ENCODE peak calls at places on chromosomes 6 and 20, in six cellular contexts. One of them, this sample, is unnamed.

GRCh38 chr20:48680650-48681049 is 147.1 kb downstream of the PREX1 start:
- DNase-seq in small intestine: no peak
- DNase-seq in AG04450: no peak
- DNase-seq in cardiac fibroblast: no peak
- DNase-seq in hepatocyte: no peak
- DNase-seq in foreskin fibroblast: no peak
- DNase-seq in this sample: no peak

GRCh38 chr6:150238294-150238693 is 95.5 kb downstream of the PPP1R14C start:
- DNase-seq in small intestine: peak
- DNase-seq in AG04450: no peak
- DNase-seq in cardiac fibroblast: peak
- DNase-seq in hepatocyte: no peak
- DNase-seq in foreskin fibroblast: peak
- DNase-seq in this sample: peak

GRCh38 chr6:17043148-17043522 is 58.7 kb upstream of the STMND1 start:
- DNase-seq in small intestine: no peak
- DNase-seq in AG04450: no peak
- DNase-seq in cardiac fibroblast: no peak
- DNase-seq in hepatocyte: no peak
- DNase-seq in foreskin fibroblast: no peak
- DNase-seq in this sample: no peak

GRCh38 chr6:87705070-87705691 is 3.1 kb upstream of the AKIRIN2 start:
- DNase-seq in small intestine: no peak
- DNase-seq in AG04450: no peak
- DNase-seq in cardiac fibroblast: no peak
- DNase-seq in hepatocyte: peak
- DNase-seq in foreskin fibroblast: no peak
- DNase-seq in this sample: peak

GRCh38 chr20:9349256-9349655 is 165.1 kb upstream of the LAMP5 start:
- DNase-seq in small intestine: no peak
- DNase-seq in AG04450: no peak
- DNase-seq in cardiac fibroblast: no peak
- DNase-seq in hepatocyte: no peak
- DNase-seq in foreskin fibroblast: no peak
- DNase-seq in this sample: no peak

GRCh38 chr6:21240709-21241108 is 352.8 kb upstream of the SOX4 start:
- DNase-seq in small intestine: no peak
- DNase-seq in AG04450: no peak
- DNase-seq in cardiac fibroblast: peak
- DNase-seq in hepatocyte: no peak
- DNase-seq in foreskin fibroblast: peak
- DNase-seq in this sample: peak

GRCh38 chr6:141212296-141212695 is 920.4 kb upstream of the GJE1 start:
- DNase-seq in small intestine: peak
- DNase-seq in AG04450: no peak
- DNase-seq in cardiac fibroblast: no peak
- DNase-seq in hepatocyte: no peak
- DNase-seq in foreskin fibroblast: no peak
- DNase-seq in this sample: no peak

GRCh38 chr6:46792635-46793034 is 554 bp upstream of the MEP1A start:
- DNase-seq in small intestine: no peak
- DNase-seq in AG04450: no peak
- DNase-seq in cardiac fibroblast: no peak
- DNase-seq in hepatocyte: no peak
- DNase-seq in foreskin fibroblast: no peak
- DNase-seq in this sample: no peak

GRCh38 chr20:22836211-22836610 is 198.9 kb upstream of the SSTR4 start:
- DNase-seq in small intestine: no peak
- DNase-seq in AG04450: no peak
- DNase-seq in cardiac fibroblast: no peak
- DNase-seq in hepatocyte: no peak
- DNase-seq in foreskin fibroblast: no peak
- DNase-seq in this sample: peak

GRCh38 chr6:167795874-167796667 is 30.6 kb upstream of the AFDN start:
- DNase-seq in small intestine: peak
- DNase-seq in AG04450: no peak
- DNase-seq in cardiac fibroblast: no peak
- DNase-seq in hepatocyte: no peak
- DNase-seq in foreskin fibroblast: no peak
- DNase-seq in this sample: no peak

GRCh38 chr20:4714818-4715217 is 6.9 kb upstream of the PRND start:
- DNase-seq in small intestine: no peak
- DNase-seq in AG04450: no peak
- DNase-seq in cardiac fibroblast: no peak
- DNase-seq in hepatocyte: no peak
- DNase-seq in foreskin fibroblast: no peak
- DNase-seq in this sample: no peak

GRCh38 chr6:170378502-170378901 is 71.9 kb downstream of the FAM120B start:
- DNase-seq in small intestine: no peak
- DNase-seq in AG04450: no peak
- DNase-seq in cardiac fibroblast: no peak
- DNase-seq in hepatocyte: no peak
- DNase-seq in foreskin fibroblast: no peak
- DNase-seq in this sample: no peak

GRCh38 chr6:65771946-65772345 is 64.9 kb upstream of the EYS start:
- DNase-seq in small intestine: no peak
- DNase-seq in AG04450: no peak
- DNase-seq in cardiac fibroblast: no peak
- DNase-seq in hepatocyte: no peak
- DNase-seq in foreskin fibroblast: no peak
- DNase-seq in this sample: no peak

GRCh38 chr20:34916774-34917354 is 38.7 kb downstream of the GSS start:
- DNase-seq in small intestine: peak
- DNase-seq in AG04450: no peak
- DNase-seq in cardiac fibroblast: no peak
- DNase-seq in hepatocyte: no peak
- DNase-seq in foreskin fibroblast: no peak
- DNase-seq in this sample: no peak

GRCh38 chr20:9235518-9235917 is 166.6 kb downstream of the PLCB4 start:
- DNase-seq in small intestine: no peak
- DNase-seq in AG04450: peak
- DNase-seq in cardiac fibroblast: peak
- DNase-seq in hepatocyte: no peak
- DNase-seq in foreskin fibroblast: peak
- DNase-seq in this sample: peak

GRCh38 chr6:19535351-19535750 is 301.8 kb upstream of the ID4 start:
- DNase-seq in small intestine: peak
- DNase-seq in AG04450: no peak
- DNase-seq in cardiac fibroblast: no peak
- DNase-seq in hepatocyte: no peak
- DNase-seq in foreskin fibroblast: no peak
- DNase-seq in this sample: no peak

GRCh38 chr6:168157272-168158007 is 78.4 kb upstream of the FRMD1 start:
- DNase-seq in small intestine: no peak
- DNase-seq in AG04450: peak
- DNase-seq in cardiac fibroblast: peak
- DNase-seq in hepatocyte: peak
- DNase-seq in foreskin fibroblast: peak
- DNase-seq in this sample: peak

GRCh38 chr6:157556671-157557430 is 175.9 kb downstream of the ZDHHC14 start:
- DNase-seq in small intestine: no peak
- DNase-seq in AG04450: no peak
- DNase-seq in cardiac fibroblast: no peak
- DNase-seq in hepatocyte: no peak
- DNase-seq in foreskin fibroblast: no peak
- DNase-seq in this sample: no peak

GRCh38 chr6:119351005-119351394 is 1.4 kb upstream of the MAN1A1 start:
- DNase-seq in small intestine: peak
- DNase-seq in AG04450: no peak
- DNase-seq in cardiac fibroblast: peak
- DNase-seq in hepatocyte: peak
- DNase-seq in foreskin fibroblast: no peak
- DNase-seq in this sample: peak

GRCh38 chr6:13303668-13304017 is 24.7 kb downstream of the TBC1D7 start:
- DNase-seq in small intestine: peak
- DNase-seq in AG04450: peak
- DNase-seq in cardiac fibroblast: peak
- DNase-seq in hepatocyte: peak
- DNase-seq in foreskin fibroblast: peak
- DNase-seq in this sample: peak

GRCh38 chr6:164370773-164371172 is 938.6 kb downstream of the C6orf118 start:
- DNase-seq in small intestine: no peak
- DNase-seq in AG04450: no peak
- DNase-seq in cardiac fibroblast: peak
- DNase-seq in hepatocyte: no peak
- DNase-seq in foreskin fibroblast: no peak
- DNase-seq in this sample: peak

GRCh38 chr6:140394141-140394540 is 1019.7 kb upstream of the CITED2 start:
- DNase-seq in small intestine: no peak
- DNase-seq in AG04450: no peak
- DNase-seq in cardiac fibroblast: peak
- DNase-seq in hepatocyte: no peak
- DNase-seq in foreskin fibroblast: no peak
- DNase-seq in this sample: no peak

GRCh38 chr6:76835289-76835688 is 628.0 kb downstream of the HTR1B start:
- DNase-seq in small intestine: no peak
- DNase-seq in AG04450: no peak
- DNase-seq in cardiac fibroblast: no peak
- DNase-seq in hepatocyte: no peak
- DNase-seq in foreskin fibroblast: no peak
- DNase-seq in this sample: no peak
- H3K4me3 ChIP-seq in small intestine: no peak
- H3K4me3 ChIP-seq in AG04450: no peak
- H3K4me3 ChIP-seq in cardiac fibroblast: no peak
- H3K4me3 ChIP-seq in hepatocyte: no peak
- H3K4me3 ChIP-seq in foreskin fibroblast: no peak
- H3K4me3 ChIP-seq in this sample: no peak

GRCh38 chr6:18388942-18389341 is 1.8 kb downstream of the RNF144B start:
- DNase-seq in small intestine: no peak
- DNase-seq in AG04450: peak
- DNase-seq in cardiac fibroblast: peak
- DNase-seq in hepatocyte: no peak
- DNase-seq in foreskin fibroblast: peak
- DNase-seq in this sample: peak
- H3K4me3 ChIP-seq in small intestine: no peak
- H3K4me3 ChIP-seq in AG04450: no peak
- H3K4me3 ChIP-seq in cardiac fibroblast: no peak
- H3K4me3 ChIP-seq in hepatocyte: no peak
- H3K4me3 ChIP-seq in foreskin fibroblast: no peak
- H3K4me3 ChIP-seq in this sample: no peak

GRCh38 chr6:32855467-32856174 is 1.6 kb downstream of the PSMB9 start:
- DNase-seq in small intestine: no peak
- DNase-seq in AG04450: no peak
- DNase-seq in cardiac fibroblast: no peak
- DNase-seq in hepatocyte: no peak
- DNase-seq in foreskin fibroblast: no peak
- DNase-seq in this sample: no peak
- H3K4me3 ChIP-seq in small intestine: peak
- H3K4me3 ChIP-seq in AG04450: no peak
- H3K4me3 ChIP-seq in cardiac fibroblast: no peak
- H3K4me3 ChIP-seq in hepatocyte: no peak
- H3K4me3 ChIP-seq in foreskin fibroblast: no peak
- H3K4me3 ChIP-seq in this sample: no peak

GRCh38 chr20:53905019-53905847 is 165.2 kb downstream of the BCAS1 start:
- DNase-seq in small intestine: no peak
- DNase-seq in AG04450: no peak
- DNase-seq in cardiac fibroblast: no peak
- DNase-seq in hepatocyte: no peak
- DNase-seq in foreskin fibroblast: no peak
- DNase-seq in this sample: no peak

GRCh38 chr20:53903652-53903987 is 166.8 kb downstream of the BCAS1 start:
- DNase-seq in small intestine: no peak
- DNase-seq in AG04450: no peak
- DNase-seq in cardiac fibroblast: peak
- DNase-seq in hepatocyte: no peak
- DNase-seq in foreskin fibroblast: peak
- DNase-seq in this sample: peak

GRCh38 chr20:53902968-53903651 is 167.3 kb downstream of the BCAS1 start:
- DNase-seq in small intestine: no peak
- DNase-seq in AG04450: no peak
- DNase-seq in cardiac fibroblast: peak
- DNase-seq in hepatocyte: no peak
- DNase-seq in foreskin fibroblast: peak
- DNase-seq in this sample: peak

GRCh38 chr20:53901697-53902096 is 168.7 kb downstream of the BCAS1 start:
- DNase-seq in small intestine: no peak
- DNase-seq in AG04450: no peak
- DNase-seq in cardiac fibroblast: no peak
- DNase-seq in hepatocyte: no peak
- DNase-seq in foreskin fibroblast: no peak
- DNase-seq in this sample: no peak

GRCh38 chr20:53904261-53904660 is 166.1 kb downstream of the BCAS1 start:
- DNase-seq in small intestine: no peak
- DNase-seq in AG04450: no peak
- DNase-seq in cardiac fibroblast: no peak
- DNase-seq in hepatocyte: no peak
- DNase-seq in foreskin fibroblast: no peak
- DNase-seq in this sample: no peak
- H3K4me3 ChIP-seq in small intestine: no peak
- H3K4me3 ChIP-seq in AG04450: no peak
- H3K4me3 ChIP-seq in cardiac fibroblast: no peak
- H3K4me3 ChIP-seq in hepatocyte: no peak
- H3K4me3 ChIP-seq in foreskin fibroblast: no peak
- H3K4me3 ChIP-seq in this sample: no peak

DNA sequence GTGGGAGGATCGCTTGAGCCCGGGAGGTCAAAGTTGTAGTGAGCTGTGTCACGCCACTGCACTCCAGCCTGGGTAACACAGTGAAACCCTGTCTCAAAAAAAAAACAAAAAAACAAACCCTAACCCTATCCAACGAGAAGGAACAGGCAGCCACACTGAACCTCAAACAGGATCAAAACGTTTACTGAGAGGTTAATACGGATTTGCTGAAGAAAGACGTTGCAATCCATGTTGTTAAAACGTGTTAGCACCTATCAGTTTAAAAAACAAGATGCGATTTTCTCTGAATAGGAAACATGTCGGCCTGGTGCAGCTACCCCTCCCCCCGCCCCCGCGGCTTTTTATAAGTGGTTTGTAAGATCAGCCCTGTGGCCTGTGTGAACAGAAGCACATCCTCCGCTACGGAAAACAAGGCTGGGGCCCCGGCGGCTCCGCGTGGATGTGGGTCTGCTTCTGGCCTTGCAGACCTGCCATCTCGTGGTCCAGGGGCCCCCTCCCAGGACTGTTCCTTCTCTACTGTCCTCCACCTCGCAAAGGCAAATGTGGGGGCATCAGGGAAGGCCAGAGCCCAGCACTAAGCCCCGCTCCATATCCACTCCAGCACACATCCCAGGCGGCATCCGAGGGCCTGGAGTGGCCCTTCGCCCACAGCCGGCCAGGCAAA is 11.4 kb downstream of the SLC2A4RG start:
- DNase-seq in small intestine: peak
- DNase-seq in AG04450: no peak
- DNase-seq in cardiac fibroblast: no peak
- DNase-seq in hepatocyte: no peak
- DNase-seq in foreskin fibroblast: no peak
- DNase-seq in this sample: no peak
- H3K4me3 ChIP-seq in small intestine: no peak
- H3K4me3 ChIP-seq in AG04450: no peak
- H3K4me3 ChIP-seq in cardiac fibroblast: no peak
- H3K4me3 ChIP-seq in hepatocyte: no peak
- H3K4me3 ChIP-seq in foreskin fibroblast: no peak
- H3K4me3 ChIP-seq in this sample: no peak